ENCODE peak calls at places on chromosomes 16 and 17, in six cellular contexts. One of them, this sample, is unnamed.

GRCh38 chr17:68694791-68695485 is 93.8 kb upstream of the FAM20A start:
- DNase-seq in left ventricle myocardium inferior: no peak
- DNase-seq in lung: no peak
- DNase-seq in heart left ventricle: no peak
- DNase-seq in H9: no peak
- DNase-seq in SJCRH30: peak; percentile 97
- DNase-seq in this sample: no peak

GRCh38 chr17:77370536-77370935 is 229.8 kb downstream of the SEC14L1 start:
- DNase-seq in left ventricle myocardium inferior: no peak
- DNase-seq in lung: no peak
- DNase-seq in heart left ventricle: peak; percentile 28
- DNase-seq in H9: no peak
- DNase-seq in SJCRH30: no peak
- DNase-seq in this sample: no peak

GRCh38 chr16:89453662-89454321 is 36.6 kb downstream of the ANKRD11 start:
- DNase-seq in left ventricle myocardium inferior: peak; percentile 35
- DNase-seq in lung: no peak
- DNase-seq in heart left ventricle: no peak
- DNase-seq in H9: no peak
- DNase-seq in SJCRH30: no peak
- DNase-seq in this sample: no peak

GRCh38 chr16:88977028-88977844 is at the start of gene CBFA2T3:
- DNase-seq in left ventricle myocardium inferior: peak; percentile 84
- DNase-seq in lung: peak; percentile 76
- DNase-seq in heart left ventricle: peak; percentile 91
- DNase-seq in H9: no peak
- DNase-seq in SJCRH30: peak; percentile 93
- DNase-seq in this sample: no peak

GRCh38 chr17:27340990-27341595 is 47.2 kb downstream of the WSB1 start:
- DNase-seq in left ventricle myocardium inferior: no peak
- DNase-seq in lung: no peak
- DNase-seq in heart left ventricle: no peak
- DNase-seq in H9: no peak
- DNase-seq in SJCRH30: no peak
- DNase-seq in this sample: no peak

GRCh38 chr16:13629704-13630103 is 290.2 kb upstream of the ERCC4 start:
- DNase-seq in left ventricle myocardium inferior: no peak
- DNase-seq in lung: no peak
- DNase-seq in heart left ventricle: no peak
- DNase-seq in H9: no peak
- DNase-seq in SJCRH30: no peak
- DNase-seq in this sample: no peak

GRCh38 chr17:4919511-4920047 is 12.5 kb upstream of the GP1BA start:
- DNase-seq in left ventricle myocardium inferior: no peak
- DNase-seq in lung: no peak
- DNase-seq in heart left ventricle: no peak
- DNase-seq in H9: peak; percentile 40
- DNase-seq in SJCRH30: peak; percentile 33
- DNase-seq in this sample: no peak

GRCh38 chr16:11078812-11079459 is 134.6 kb downstream of the CLEC16A start:
- DNase-seq in left ventricle myocardium inferior: no peak
- DNase-seq in lung: no peak
- DNase-seq in heart left ventricle: no peak
- DNase-seq in H9: no peak
- DNase-seq in SJCRH30: no peak
- DNase-seq in this sample: no peak

GRCh38 chr17:70636517-70637133 is 467.3 kb downstream of the KCNJ2 start:
- DNase-seq in left ventricle myocardium inferior: no peak
- DNase-seq in lung: no peak
- DNase-seq in heart left ventricle: no peak
- DNase-seq in H9: no peak
- DNase-seq in SJCRH30: peak; percentile 70
- DNase-seq in this sample: no peak

GRCh38 chr17:17564896-17565295 is 26.6 kb downstream of the PEMT start:
- DNase-seq in left ventricle myocardium inferior: no peak
- DNase-seq in lung: no peak
- DNase-seq in heart left ventricle: no peak
- DNase-seq in H9: peak; percentile 83
- DNase-seq in SJCRH30: peak; percentile 69
- DNase-seq in this sample: no peak

GRCh38 chr17:57293077-57293476 is 36.8 kb downstream of the MSI2 start:
- DNase-seq in left ventricle myocardium inferior: peak; percentile 27
- DNase-seq in lung: no peak
- DNase-seq in heart left ventricle: no peak
- DNase-seq in H9: no peak
- DNase-seq in SJCRH30: peak; percentile 14
- DNase-seq in this sample: no peak

GRCh38 chr16:48914070-48914469 is 304.1 kb upstream of the N4BP1 start:
- DNase-seq in left ventricle myocardium inferior: no peak
- DNase-seq in lung: no peak
- DNase-seq in heart left ventricle: no peak
- DNase-seq in H9: peak; percentile 41
- DNase-seq in SJCRH30: no peak
- DNase-seq in this sample: no peak

GRCh38 chr17:57480438-57481196 is 224.3 kb downstream of the MSI2 start:
- DNase-seq in left ventricle myocardium inferior: no peak
- DNase-seq in lung: no peak
- DNase-seq in heart left ventricle: no peak
- DNase-seq in H9: no peak
- DNase-seq in SJCRH30: peak; percentile 50
- DNase-seq in this sample: no peak

GRCh38 chr16:87602821-87603683 is 744 bp downstream of the JPH3 start:
- DNase-seq in left ventricle myocardium inferior: no peak
- DNase-seq in lung: no peak
- DNase-seq in heart left ventricle: peak; percentile 56
- DNase-seq in H9: no peak
- DNase-seq in SJCRH30: no peak
- DNase-seq in this sample: no peak

GRCh38 chr16:23072084-23072599 is 77.1 kb downstream of the USP31 start:
- DNase-seq in left ventricle myocardium inferior: peak; percentile 91
- DNase-seq in lung: no peak
- DNase-seq in heart left ventricle: peak; percentile 91
- DNase-seq in H9: no peak
- DNase-seq in SJCRH30: no peak
- DNase-seq in this sample: no peak

DNA sequence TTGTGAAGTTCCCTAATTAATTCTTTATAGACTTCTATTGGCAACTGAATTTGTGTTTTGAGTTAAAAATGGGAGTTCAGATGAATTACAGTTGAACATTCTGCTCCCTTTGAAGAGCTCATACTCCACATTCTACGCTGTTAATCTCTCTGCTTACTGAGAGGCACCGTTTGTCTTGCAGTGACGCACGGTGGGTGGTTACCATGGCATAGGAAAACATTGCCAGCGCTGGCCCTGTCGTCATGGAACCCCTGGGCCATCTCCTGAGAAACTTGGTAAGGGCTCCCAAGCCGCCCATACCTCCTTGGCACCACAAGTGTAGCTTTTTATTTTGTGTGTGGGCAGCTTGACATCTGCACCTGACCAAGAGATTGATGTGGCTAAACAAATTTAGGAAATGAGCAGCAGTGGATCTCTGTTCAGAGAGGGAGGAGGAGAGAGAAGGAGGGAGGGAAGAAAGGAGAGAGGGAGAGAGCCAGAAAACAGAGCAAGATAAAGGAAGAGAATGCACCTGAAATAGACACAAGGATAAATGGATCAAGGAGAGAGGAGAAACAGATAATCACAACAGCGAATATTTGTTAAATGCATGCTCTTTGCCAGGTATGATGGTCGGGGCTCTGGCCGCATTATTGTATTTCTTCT is 398.5 kb downstream of the HAPSTR1 start:
- DNase-seq in left ventricle myocardium inferior: peak; percentile 66
- DNase-seq in lung: no peak
- DNase-seq in heart left ventricle: peak; percentile 62
- DNase-seq in H9: no peak
- DNase-seq in SJCRH30: no peak
- DNase-seq in this sample: no peak
- H3K27ac ChIP-seq in left ventricle myocardium inferior: peak overlapping the region; percentile 84
- H3K27ac ChIP-seq in lung: no peak overlapping the region
- H3K27ac ChIP-seq in heart left ventricle: no peak overlapping the region
- H3K27ac ChIP-seq in H9: no peak overlapping the region
- H3K27ac ChIP-seq in SJCRH30: no peak overlapping the region
- H3K27ac ChIP-seq in this sample: no peak overlapping the region

DNA sequence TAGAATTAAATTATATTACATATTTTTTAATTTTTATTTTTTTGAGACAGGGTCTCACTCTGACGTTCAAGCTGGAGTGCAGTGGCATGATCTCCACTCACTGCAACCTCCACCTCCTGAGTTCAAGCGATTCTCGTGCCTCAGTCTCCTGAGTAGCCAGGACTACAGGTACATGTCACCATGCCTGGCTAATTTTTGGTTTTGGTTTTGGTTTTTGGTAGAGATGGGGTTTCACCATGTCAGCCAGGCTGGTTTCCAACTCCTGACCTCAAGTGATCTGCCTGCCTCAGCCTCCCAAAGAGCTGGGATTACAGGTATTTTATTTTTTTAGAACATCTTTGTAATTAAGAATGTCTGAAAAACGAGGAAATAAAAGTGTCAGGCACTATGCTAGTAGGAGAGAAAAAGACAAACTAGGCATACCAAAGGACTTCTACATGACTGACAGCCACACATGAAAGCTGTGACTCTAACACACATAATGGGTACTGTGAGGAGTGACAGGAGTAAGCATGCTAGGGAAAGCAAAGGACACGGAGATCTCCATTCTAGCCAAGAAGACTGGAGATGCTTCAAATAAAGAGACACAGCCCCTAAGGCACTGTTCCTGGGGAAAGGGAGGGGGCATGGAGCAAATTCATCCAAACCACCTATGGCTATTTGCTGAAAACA is 7.3 kb downstream of the GNA13 start:
- DNase-seq in left ventricle myocardium inferior: no peak
- DNase-seq in lung: no peak
- DNase-seq in heart left ventricle: no peak
- DNase-seq in H9: no peak
- DNase-seq in SJCRH30: no peak
- DNase-seq in this sample: no peak
- H3K27ac ChIP-seq in left ventricle myocardium inferior: no peak overlapping the region
- H3K27ac ChIP-seq in lung: peak overlapping the region; percentile 0
- H3K27ac ChIP-seq in heart left ventricle: no peak overlapping the region
- H3K27ac ChIP-seq in H9: no peak overlapping the region
- H3K27ac ChIP-seq in SJCRH30: no peak overlapping the region
- H3K27ac ChIP-seq in this sample: peak overlapping the region; percentile 67

GRCh38 chr17:43917016-43917347 is 9.6 kb upstream of the MPP2 start:
- DNase-seq in left ventricle myocardium inferior: no peak
- DNase-seq in lung: no peak
- DNase-seq in heart left ventricle: no peak
- DNase-seq in H9: no peak
- DNase-seq in SJCRH30: no peak
- DNase-seq in this sample: no peak
- H3K27ac ChIP-seq in left ventricle myocardium inferior: no peak overlapping the region
- H3K27ac ChIP-seq in lung: no peak overlapping the region
- H3K27ac ChIP-seq in heart left ventricle: no peak overlapping the region
- H3K27ac ChIP-seq in H9: no peak overlapping the region
- H3K27ac ChIP-seq in SJCRH30: no peak overlapping the region
- H3K27ac ChIP-seq in this sample: no peak overlapping the region

DNA sequence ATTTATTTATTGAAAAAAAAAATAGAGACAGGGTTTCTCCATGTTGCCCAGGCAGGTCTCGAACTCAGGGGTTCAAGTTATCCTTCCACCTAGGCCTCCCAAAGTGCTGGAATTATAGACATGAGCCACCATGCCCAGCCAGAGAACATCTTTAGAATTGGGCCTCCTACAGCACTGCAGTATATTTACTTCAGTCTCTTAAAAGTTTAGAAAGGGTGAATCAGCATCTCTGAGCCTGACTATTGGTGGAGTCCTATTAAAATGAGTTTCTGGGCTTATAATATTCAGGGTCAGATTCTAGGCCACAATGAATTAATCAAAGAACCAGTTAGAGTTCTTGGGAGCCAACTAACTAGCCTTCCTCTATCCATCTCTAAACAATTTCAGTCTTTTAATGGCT is 22.8 kb downstream of the TADA2A start:
- DNase-seq in left ventricle myocardium inferior: no peak
- DNase-seq in lung: no peak
- DNase-seq in heart left ventricle: no peak
- DNase-seq in H9: no peak
- DNase-seq in SJCRH30: no peak
- DNase-seq in this sample: no peak
- H3K27ac ChIP-seq in left ventricle myocardium inferior: no peak overlapping the region
- H3K27ac ChIP-seq in lung: no peak overlapping the region
- H3K27ac ChIP-seq in heart left ventricle: no peak overlapping the region
- H3K27ac ChIP-seq in H9: no peak overlapping the region
- H3K27ac ChIP-seq in SJCRH30: no peak overlapping the region
- H3K27ac ChIP-seq in this sample: no peak overlapping the region

GRCh38 chr17:21028192-21028591 is 14.6 kb downstream of the USP22 start:
- DNase-seq in left ventricle myocardium inferior: no peak
- DNase-seq in lung: no peak
- DNase-seq in heart left ventricle: no peak
- DNase-seq in H9: no peak
- DNase-seq in SJCRH30: no peak
- DNase-seq in this sample: no peak
- H3K27ac ChIP-seq in left ventricle myocardium inferior: peak overlapping the region; percentile 36
- H3K27ac ChIP-seq in lung: peak overlapping the region; percentile 24
- H3K27ac ChIP-seq in heart left ventricle: no peak overlapping the region
- H3K27ac ChIP-seq in H9: no peak overlapping the region
- H3K27ac ChIP-seq in SJCRH30: no peak overlapping the region
- H3K27ac ChIP-seq in this sample: no peak overlapping the region

This sample was measured in CD4-positive, CD25-positive, alpha-beta regulatory T cell.